ENCODE peak calls at places on chromosome 15, in four cellular contexts. A is PC-3, P is H9, I is osteoblast. Q is an unnamed sample.

GRCh38 chr15:35874260-35874905 is 328.4 kb upstream of the DPH6 start:
- DNase-seq in P (no peak), A (peak), I (peak), Q (no peak)

GRCh38 chr15:60062826-60063225 is 58.7 kb downstream of the FOXB1 start:
- DNase-seq in I (no peak), P (no peak), A (no peak), Q (no peak)

GRCh38 chr15:47434641-47435040 is 282.7 kb upstream of the SEMA6D start:
- DNase-seq in I (no peak), A (no peak), P (no peak), Q (no peak)

GRCh38 chr15:90201150-90201943 is at the start of gene SEMA4B:
- DNase-seq in P (peak), A (peak), I (peak), Q (no peak)

GRCh38 chr15:55357774-55358173 is 38.8 kb downstream of the PIGB start:
- DNase-seq in P (no peak), I (no peak), A (peak), Q (no peak)

GRCh38 chr15:90249123-90249863 is at the start of gene TTLL13:
- DNase-seq in I (peak), P (peak), A (peak), Q (peak)

GRCh38 chr15:65130941-65131340 is 2.7 kb downstream of the PDCD7 start:
- DNase-seq in A (no peak), I (no peak), P (peak), Q (peak)

GRCh38 chr15:41923424-41923999 is 29.7 kb upstream of the SPTBN5 start:
- DNase-seq in A (no peak), P (no peak), I (no peak), Q (no peak)

DNA sequence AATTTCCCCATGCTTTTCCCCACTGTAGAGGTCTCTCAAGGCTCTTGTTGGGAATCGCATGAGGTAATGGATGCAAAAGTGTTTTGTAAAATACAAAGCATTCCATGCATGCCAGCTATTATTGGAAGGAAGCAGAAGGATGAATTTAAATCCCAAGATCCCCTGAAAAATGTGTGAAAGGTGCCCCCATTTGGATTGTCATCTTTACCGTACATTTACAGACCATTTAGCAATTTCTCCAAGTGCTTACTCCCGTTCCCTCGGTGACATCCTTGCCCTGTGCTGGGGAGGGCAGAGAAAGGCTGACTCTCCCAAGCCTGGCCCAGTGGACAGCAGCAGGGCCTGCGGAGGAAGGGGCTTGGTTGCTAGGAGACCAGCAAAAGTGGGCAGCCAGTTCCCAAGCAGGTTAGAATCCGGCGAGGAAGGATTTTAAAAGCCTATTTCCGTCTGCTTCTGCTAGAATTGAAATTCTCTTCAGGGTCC is 31.1 kb upstream of the NEO1 start:
- DNase-seq in P (peak), I (no peak), A (no peak), Q (no peak)
- H3K27ac ChIP-seq in P (no peak), I (no peak), A (no peak), Q (no peak)

DNA sequence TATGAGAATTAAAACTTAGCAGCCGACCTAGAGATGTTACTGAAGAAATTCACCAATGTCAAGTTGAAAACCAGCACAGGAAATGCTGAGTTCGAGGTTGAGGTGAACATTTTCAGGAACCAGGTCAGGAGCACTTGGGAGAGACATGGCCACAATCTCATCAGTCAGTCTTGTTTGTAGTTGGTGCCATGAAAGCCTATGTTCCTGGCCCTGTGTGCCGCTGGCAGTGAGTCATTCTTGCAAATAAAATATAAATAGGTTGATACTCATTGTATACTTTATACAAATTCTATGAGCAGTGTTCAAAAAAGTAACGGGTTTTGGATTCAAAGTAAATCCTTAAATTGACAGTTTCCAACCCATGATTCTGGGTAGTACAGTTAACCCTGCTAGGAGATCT is 1.5 kb upstream of the FSIP1 start:
- DNase-seq in A (peak), I (no peak), P (no peak), Q (peak)
- H3K27ac ChIP-seq in A (peak), I (peak), P (no peak), Q (peak)

DNA sequence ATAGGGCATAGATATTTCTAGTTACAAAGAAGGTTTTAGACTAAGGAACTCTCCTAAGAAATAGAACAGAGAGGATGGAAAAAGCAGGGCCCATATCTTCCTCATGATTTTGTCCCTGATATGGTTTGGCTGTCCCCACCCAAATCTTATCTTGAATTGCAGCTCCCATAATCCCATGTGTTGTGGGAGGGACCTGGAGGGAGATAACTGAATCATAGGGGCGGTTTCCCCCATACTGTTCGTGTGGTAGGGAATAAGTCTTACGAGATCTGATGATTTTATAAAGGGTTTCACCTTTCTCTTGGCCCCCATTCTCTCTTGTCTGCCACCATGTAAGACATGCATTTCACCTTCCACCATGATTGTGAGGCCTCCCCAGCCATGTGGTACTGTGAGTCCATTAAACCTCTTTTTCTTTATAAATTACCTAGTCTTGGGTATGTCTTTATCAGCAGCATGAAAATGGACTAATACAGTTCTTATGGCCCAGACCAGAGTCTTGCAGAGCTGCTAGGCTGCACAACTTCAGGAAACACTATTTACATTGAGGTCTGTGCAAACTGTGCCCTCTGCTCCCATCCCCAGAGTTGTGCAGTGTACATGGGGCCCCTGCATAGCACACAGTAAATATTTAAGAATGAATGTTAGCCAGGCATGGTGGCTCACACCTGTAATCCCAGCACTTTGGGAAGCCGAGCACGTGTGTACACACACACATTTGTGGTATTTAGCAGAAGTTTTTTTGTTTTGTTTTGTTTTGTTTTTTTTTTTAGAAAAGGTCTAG is 20.3 kb upstream of the CA12 start:
- DNase-seq in I (no peak), P (no peak), A (no peak), Q (no peak)
- H3K27ac ChIP-seq in I (peak), P (no peak), A (no peak), Q (peak)

DNA sequence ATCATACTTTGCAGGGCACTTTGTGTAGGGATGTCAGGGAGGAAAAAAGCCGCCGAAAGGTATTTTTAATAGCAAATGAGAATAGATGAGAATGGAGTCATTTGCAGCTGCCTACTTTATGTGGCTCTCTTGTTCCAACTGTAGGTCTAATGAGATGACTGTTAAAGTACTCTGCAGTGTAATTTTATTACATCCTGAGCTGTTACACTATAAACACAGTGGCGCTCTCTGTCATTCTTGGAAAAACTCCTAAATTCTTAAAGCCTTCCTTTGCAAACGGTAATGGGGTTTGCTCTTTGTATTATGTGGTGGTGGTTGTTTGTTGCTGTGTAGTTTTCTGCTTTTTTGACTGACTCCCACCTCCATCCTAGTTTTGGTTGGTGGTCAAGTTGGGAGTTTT is 56.7 kb upstream of the SKOR1 start:
- DNase-seq in A (peak), I (no peak), P (no peak), Q (no peak)
- H3K27ac ChIP-seq in A (no peak), I (no peak), P (no peak), Q (no peak)

GRCh38 chr15:77643764-77644163 is 11.1 kb upstream of the LINGO1 start:
- DNase-seq in A (no peak), I (no peak), P (no peak), Q (no peak)
- H3K27ac ChIP-seq in A (no peak), I (no peak), P (no peak), Q (no peak)

GRCh38 chr15:63118854-63119253 is 2.8 kb upstream of the LACTB start:
- DNase-seq in A (no peak), P (no peak), I (no peak), Q (no peak)

GRCh38 chr15:63121382-63122001 is at the start of gene LACTB:
- DNase-seq in A (peak), I (peak), P (peak), Q (peak)

GRCh38 chr15:63124506-63124905 is 2.8 kb downstream of the LACTB start:
- DNase-seq in A (no peak), P (no peak), I (no peak), Q (no peak)

GRCh38 chr15:63126726-63127125 is 5.1 kb downstream of the LACTB start:
- DNase-seq in I (no peak), P (no peak), A (no peak), Q (no peak)

DNA sequence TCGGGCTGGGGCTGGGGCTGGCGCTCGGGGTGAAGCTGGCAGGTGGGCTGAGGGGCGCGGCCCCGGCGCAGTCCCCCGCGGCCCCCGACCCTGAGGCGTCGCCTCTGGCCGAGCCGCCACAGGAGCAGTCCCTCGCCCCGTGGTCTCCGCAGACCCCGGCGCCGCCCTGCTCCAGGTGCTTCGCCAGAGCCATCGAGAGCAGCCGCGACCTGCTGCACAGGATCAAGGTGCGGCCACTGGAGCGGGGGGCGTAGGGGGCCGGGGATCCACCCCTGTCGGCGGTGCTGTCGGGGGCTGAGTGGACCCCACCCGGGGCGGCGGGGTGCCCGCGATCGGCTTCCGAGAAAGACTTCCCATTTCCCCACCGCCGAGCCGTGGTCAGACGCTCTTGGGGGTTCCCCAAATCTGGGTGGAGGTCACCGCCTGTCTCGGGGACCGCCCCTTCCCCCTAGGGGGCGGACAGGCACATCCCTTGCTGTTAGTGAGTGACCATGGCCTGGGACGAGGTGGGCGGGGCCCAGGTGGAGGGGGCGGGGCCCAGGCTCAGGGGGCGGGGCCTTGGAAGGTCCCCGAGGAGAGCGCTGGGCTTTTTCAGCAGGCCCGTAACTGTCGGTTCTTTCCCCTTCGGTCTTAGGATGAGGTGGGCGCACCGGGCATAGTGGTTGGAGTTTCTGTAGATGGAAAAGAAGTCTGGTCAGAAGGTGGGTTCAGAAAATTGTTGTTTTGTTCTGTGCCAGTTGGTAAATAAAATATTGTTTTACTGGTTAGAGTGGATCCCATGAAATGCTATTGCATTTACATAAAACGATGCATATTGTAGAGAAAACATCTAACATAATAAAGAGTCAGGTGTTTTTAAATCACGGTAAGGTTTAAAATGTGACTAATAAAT is 587 bp downstream of the LACTB start:
- DNase-seq in P (peak), A (peak), I (peak), Q (peak)
- H3K27ac ChIP-seq in P (no peak), A (no peak), I (peak), Q (peak)

GRCh38 chr15:99613481-99613880 is 47.7 kb downstream of the MEF2A start:
- DNase-seq in I (no peak), A (no peak), P (no peak), Q (no peak)
- H3K27ac ChIP-seq in I (no peak), A (no peak), P (no peak), Q (no peak)

Q was measured in SJSA1.